ENCODE peak calls at places on chromosomes 11 and 22, in ten cellular contexts. One of them, this sample, is unnamed.
A peak's percentile ranks its signal among the peaks of the same experiment; 100 is the strongest.

GRCh38 chr22:48944756-48945620 is 882.7 kb downstream of the BRD1 start:
- DNase-seq in T-helper 9 cell: no peak
- DNase-seq in NCI-H774: no peak
- DNase-seq in AG04450: no peak
- DNase-seq in mucosa of descending colon: no peak
- DNase-seq in NCI-H2081: no peak
- DNase-seq in fibroblast of lung: no peak
- DNase-seq in GM12865: no peak
- DNase-seq in stimulated activated CD8-positive, alpha-beta memory T cell treated with anti-CD3 and anti-CD28 coated beads, Interleukin-2, amount 100 ng/mL, for 48 hours: no peak
- DNase-seq in body of pancreas: no peak
- DNase-seq in this sample: no peak

GRCh38 chr11:85495918-85496317 is 131.2 kb downstream of the DLG2 start:
- DNase-seq in T-helper 9 cell: no peak
- DNase-seq in NCI-H774: no peak
- DNase-seq in GM12865: no peak
- DNase-seq in body of pancreas: no peak
- DNase-seq in AG04450: no peak
- DNase-seq in fibroblast of lung: no peak
- DNase-seq in NCI-H2081: no peak
- DNase-seq in mucosa of descending colon: no peak
- DNase-seq in stimulated activated CD8-positive, alpha-beta memory T cell treated with anti-CD3 and anti-CD28 coated beads, Interleukin-2, amount 100 ng/mL, for 48 hours: no peak
- DNase-seq in this sample: no peak

GRCh38 chr22:24181088-24181995 is at the start of gene SUSD2:
- DNase-seq in GM12865: no peak
- DNase-seq in body of pancreas: no peak
- DNase-seq in mucosa of descending colon: peak; percentile 59
- DNase-seq in stimulated activated CD8-positive, alpha-beta memory T cell treated with anti-CD3 and anti-CD28 coated beads, Interleukin-2, amount 100 ng/mL, for 48 hours: no peak
- DNase-seq in AG04450: no peak
- DNase-seq in NCI-H2081: no peak
- DNase-seq in T-helper 9 cell: no peak
- DNase-seq in NCI-H774: no peak
- DNase-seq in fibroblast of lung: no peak
- DNase-seq in this sample: no peak

GRCh38 chr11:113104390-113105251 is 143.4 kb downstream of the NCAM1 start:
- DNase-seq in body of pancreas: no peak
- DNase-seq in NCI-H2081: peak; percentile 34
- DNase-seq in fibroblast of lung: no peak
- DNase-seq in NCI-H774: no peak
- DNase-seq in GM12865: no peak
- DNase-seq in stimulated activated CD8-positive, alpha-beta memory T cell treated with anti-CD3 and anti-CD28 coated beads, Interleukin-2, amount 100 ng/mL, for 48 hours: no peak
- DNase-seq in mucosa of descending colon: no peak
- DNase-seq in AG04450: no peak
- DNase-seq in T-helper 9 cell: no peak
- DNase-seq in this sample: no peak

GRCh38 chr11:18754308-18754707 is 28.3 kb upstream of the IGSF22 start:
- DNase-seq in AG04450: no peak
- DNase-seq in body of pancreas: no peak
- DNase-seq in T-helper 9 cell: no peak
- DNase-seq in NCI-H774: no peak
- DNase-seq in NCI-H2081: no peak
- DNase-seq in fibroblast of lung: no peak
- DNase-seq in mucosa of descending colon: no peak
- DNase-seq in stimulated activated CD8-positive, alpha-beta memory T cell treated with anti-CD3 and anti-CD28 coated beads, Interleukin-2, amount 100 ng/mL, for 48 hours: no peak
- DNase-seq in GM12865: no peak
- DNase-seq in this sample: no peak

GRCh38 chr11:13008625-13009475 is at the start of gene RASSF10:
- DNase-seq in mucosa of descending colon: peak; percentile 78
- DNase-seq in NCI-H2081: peak; percentile 58
- DNase-seq in NCI-H774: peak; percentile 88
- DNase-seq in GM12865: no peak
- DNase-seq in fibroblast of lung: no peak
- DNase-seq in body of pancreas: peak; percentile 29
- DNase-seq in AG04450: no peak
- DNase-seq in T-helper 9 cell: no peak
- DNase-seq in stimulated activated CD8-positive, alpha-beta memory T cell treated with anti-CD3 and anti-CD28 coated beads, Interleukin-2, amount 100 ng/mL, for 48 hours: no peak
- DNase-seq in this sample: peak; percentile 62

GRCh38 chr22:30265851-30266444 is 703 bp downstream of the OSM start:
- DNase-seq in stimulated activated CD8-positive, alpha-beta memory T cell treated with anti-CD3 and anti-CD28 coated beads, Interleukin-2, amount 100 ng/mL, for 48 hours: peak; percentile 78
- DNase-seq in NCI-H2081: no peak
- DNase-seq in T-helper 9 cell: peak; percentile 71
- DNase-seq in GM12865: peak; percentile 84
- DNase-seq in fibroblast of lung: no peak
- DNase-seq in NCI-H774: no peak
- DNase-seq in mucosa of descending colon: no peak
- DNase-seq in AG04450: no peak
- DNase-seq in body of pancreas: peak; percentile 69
- DNase-seq in this sample: no peak

GRCh38 chr22:41308544-41308947 is 7.2 kb downstream of the ZC3H7B start:
- DNase-seq in AG04450: no peak
- DNase-seq in GM12865: no peak
- DNase-seq in stimulated activated CD8-positive, alpha-beta memory T cell treated with anti-CD3 and anti-CD28 coated beads, Interleukin-2, amount 100 ng/mL, for 48 hours: no peak
- DNase-seq in mucosa of descending colon: peak; percentile 31
- DNase-seq in T-helper 9 cell: no peak
- DNase-seq in NCI-H2081: no peak
- DNase-seq in fibroblast of lung: no peak
- DNase-seq in body of pancreas: peak; percentile 25
- DNase-seq in NCI-H774: no peak
- DNase-seq in this sample: no peak

GRCh38 chr11:15687342-15687741 is 572.6 kb downstream of the INSC start:
- DNase-seq in mucosa of descending colon: no peak
- DNase-seq in body of pancreas: no peak
- DNase-seq in AG04450: no peak
- DNase-seq in fibroblast of lung: no peak
- DNase-seq in stimulated activated CD8-positive, alpha-beta memory T cell treated with anti-CD3 and anti-CD28 coated beads, Interleukin-2, amount 100 ng/mL, for 48 hours: no peak
- DNase-seq in NCI-H774: no peak
- DNase-seq in T-helper 9 cell: no peak
- DNase-seq in NCI-H2081: no peak
- DNase-seq in GM12865: no peak
- DNase-seq in this sample: no peak

GRCh38 chr11:62242021-62242420 is at the start of gene SCGB1D2:
- DNase-seq in NCI-H2081: peak; percentile 99
- DNase-seq in mucosa of descending colon: peak; percentile 1
- DNase-seq in fibroblast of lung: no peak
- DNase-seq in body of pancreas: peak; percentile 71
- DNase-seq in T-helper 9 cell: no peak
- DNase-seq in stimulated activated CD8-positive, alpha-beta memory T cell treated with anti-CD3 and anti-CD28 coated beads, Interleukin-2, amount 100 ng/mL, for 48 hours: no peak
- DNase-seq in AG04450: no peak
- DNase-seq in GM12865: no peak
- DNase-seq in NCI-H774: peak; percentile 76
- DNase-seq in this sample: peak; percentile 8

GRCh38 chr22:31140746-31141145 is 438 bp upstream of the PLA2G3 start:
- DNase-seq in fibroblast of lung: no peak
- DNase-seq in body of pancreas: peak; percentile 20
- DNase-seq in NCI-H2081: no peak
- DNase-seq in NCI-H774: no peak
- DNase-seq in stimulated activated CD8-positive, alpha-beta memory T cell treated with anti-CD3 and anti-CD28 coated beads, Interleukin-2, amount 100 ng/mL, for 48 hours: no peak
- DNase-seq in T-helper 9 cell: no peak
- DNase-seq in GM12865: no peak
- DNase-seq in AG04450: no peak
- DNase-seq in mucosa of descending colon: no peak
- DNase-seq in this sample: no peak

GRCh38 chr11:72478596-72479143 is 44.3 kb upstream of the CLPB start:
- DNase-seq in GM12865: no peak
- DNase-seq in mucosa of descending colon: no peak
- DNase-seq in AG04450: no peak
- DNase-seq in NCI-H774: no peak
- DNase-seq in T-helper 9 cell: no peak
- DNase-seq in NCI-H2081: no peak
- DNase-seq in body of pancreas: no peak
- DNase-seq in fibroblast of lung: peak; percentile 59
- DNase-seq in stimulated activated CD8-positive, alpha-beta memory T cell treated with anti-CD3 and anti-CD28 coated beads, Interleukin-2, amount 100 ng/mL, for 48 hours: no peak
- DNase-seq in this sample: no peak

GRCh38 chr11:130873766-130874165 is 42.5 kb downstream of the SNX19 start:
- DNase-seq in NCI-H774: no peak
- DNase-seq in mucosa of descending colon: no peak
- DNase-seq in stimulated activated CD8-positive, alpha-beta memory T cell treated with anti-CD3 and anti-CD28 coated beads, Interleukin-2, amount 100 ng/mL, for 48 hours: no peak
- DNase-seq in T-helper 9 cell: no peak
- DNase-seq in fibroblast of lung: peak; percentile 39
- DNase-seq in body of pancreas: no peak
- DNase-seq in GM12865: no peak
- DNase-seq in NCI-H2081: no peak
- DNase-seq in AG04450: no peak
- DNase-seq in this sample: no peak

GRCh38 chr11:120575461-120575860 is 63.9 kb downstream of the GRIK4 start:
- DNase-seq in body of pancreas: no peak
- DNase-seq in GM12865: no peak
- DNase-seq in T-helper 9 cell: no peak
- DNase-seq in NCI-H774: no peak
- DNase-seq in stimulated activated CD8-positive, alpha-beta memory T cell treated with anti-CD3 and anti-CD28 coated beads, Interleukin-2, amount 100 ng/mL, for 48 hours: no peak
- DNase-seq in fibroblast of lung: no peak
- DNase-seq in NCI-H2081: no peak
- DNase-seq in AG04450: no peak
- DNase-seq in mucosa of descending colon: no peak
- DNase-seq in this sample: no peak